ENCODE peak calls at places on chromosomes 5 and 9, in nine cellular contexts. One of them, this sample, is unnamed.

GRCh38 chr5:157217289-157218024 is 36.8 kb downstream of the ITK start:
- DNase-seq in astrocyte: no peak
- DNase-seq in activated B cell treated with CpG ODN at 0.5 μM for 24 hours: no peak
- DNase-seq in cardiac fibroblast: no peak
- DNase-seq in RWPE1: no peak
- DNase-seq in kidney epithelial cell: no peak
- DNase-seq in GM23338: no peak
- DNase-seq in OCI-LY7: peak; percentile 55
- DNase-seq in glutamatergic neuron: no peak
- DNase-seq in this sample: no peak

GRCh38 chr5:34022131-34022705 is 14.4 kb upstream of the AMACR start:
- DNase-seq in astrocyte: peak; percentile 85
- DNase-seq in activated B cell treated with CpG ODN at 0.5 μM for 24 hours: no peak
- DNase-seq in cardiac fibroblast: peak; percentile 39
- DNase-seq in RWPE1: no peak
- DNase-seq in kidney epithelial cell: no peak
- DNase-seq in GM23338: no peak
- DNase-seq in OCI-LY7: no peak
- DNase-seq in glutamatergic neuron: no peak
- DNase-seq in this sample: no peak

GRCh38 chr5:138927979-138928378 is 52.8 kb upstream of the LRRTM2 start:
- DNase-seq in astrocyte: no peak
- DNase-seq in activated B cell treated with CpG ODN at 0.5 μM for 24 hours: no peak
- DNase-seq in cardiac fibroblast: peak; percentile 60
- DNase-seq in RWPE1: no peak
- DNase-seq in kidney epithelial cell: no peak
- DNase-seq in GM23338: no peak
- DNase-seq in OCI-LY7: no peak
- DNase-seq in glutamatergic neuron: no peak
- DNase-seq in this sample: no peak

GRCh38 chr9:121860213-121860612 is 208.8 kb downstream of the DAB2IP start:
- DNase-seq in astrocyte: no peak
- DNase-seq in activated B cell treated with CpG ODN at 0.5 μM for 24 hours: no peak
- DNase-seq in cardiac fibroblast: no peak
- DNase-seq in RWPE1: no peak
- DNase-seq in kidney epithelial cell: no peak
- DNase-seq in GM23338: no peak
- DNase-seq in OCI-LY7: no peak
- DNase-seq in glutamatergic neuron: no peak
- DNase-seq in this sample: no peak

GRCh38 chr5:62263401-62263800 is 42.6 kb upstream of the KIF2A start:
- DNase-seq in astrocyte: no peak
- DNase-seq in activated B cell treated with CpG ODN at 0.5 μM for 24 hours: no peak
- DNase-seq in cardiac fibroblast: no peak
- DNase-seq in RWPE1: no peak
- DNase-seq in kidney epithelial cell: no peak
- DNase-seq in GM23338: no peak
- DNase-seq in OCI-LY7: no peak
- DNase-seq in glutamatergic neuron: no peak
- DNase-seq in this sample: no peak

GRCh38 chr9:109870365-109870764 is 90.4 kb downstream of the PALM2AKAP2 start:
- DNase-seq in astrocyte: no peak
- DNase-seq in activated B cell treated with CpG ODN at 0.5 μM for 24 hours: no peak
- DNase-seq in cardiac fibroblast: no peak
- DNase-seq in RWPE1: no peak
- DNase-seq in kidney epithelial cell: no peak
- DNase-seq in GM23338: no peak
- DNase-seq in OCI-LY7: no peak
- DNase-seq in glutamatergic neuron: no peak
- DNase-seq in this sample: no peak

GRCh38 chr5:91468643-91469422 is 85.7 kb upstream of the ARRDC3 start:
- DNase-seq in astrocyte: peak; percentile 8
- DNase-seq in activated B cell treated with CpG ODN at 0.5 μM for 24 hours: no peak
- DNase-seq in cardiac fibroblast: no peak
- DNase-seq in RWPE1: no peak
- DNase-seq in kidney epithelial cell: no peak
- DNase-seq in GM23338: no peak
- DNase-seq in OCI-LY7: no peak
- DNase-seq in glutamatergic neuron: no peak
- DNase-seq in this sample: no peak

GRCh38 chr9:73081979-73082657 is 69.5 kb upstream of the ANXA1 start:
- DNase-seq in astrocyte: peak; percentile 22
- DNase-seq in activated B cell treated with CpG ODN at 0.5 μM for 24 hours: no peak
- DNase-seq in cardiac fibroblast: peak; percentile 80
- DNase-seq in RWPE1: peak; percentile 57
- DNase-seq in kidney epithelial cell: no peak
- DNase-seq in GM23338: peak; percentile 84
- DNase-seq in OCI-LY7: peak; percentile 30
- DNase-seq in glutamatergic neuron: no peak
- DNase-seq in this sample: no peak

GRCh38 chr5:56152437-56152836 is 80.7 kb downstream of the ANKRD55 start:
- DNase-seq in astrocyte: no peak
- DNase-seq in activated B cell treated with CpG ODN at 0.5 μM for 24 hours: no peak
- DNase-seq in cardiac fibroblast: no peak
- DNase-seq in RWPE1: no peak
- DNase-seq in kidney epithelial cell: no peak
- DNase-seq in GM23338: no peak
- DNase-seq in OCI-LY7: no peak
- DNase-seq in glutamatergic neuron: no peak
- DNase-seq in this sample: no peak

GRCh38 chr5:129904667-129905466 is 602 bp downstream of the CHSY3 start:
- DNase-seq in astrocyte: no peak
- DNase-seq in activated B cell treated with CpG ODN at 0.5 μM for 24 hours: no peak
- DNase-seq in cardiac fibroblast: peak; percentile 11
- DNase-seq in RWPE1: peak; percentile 26
- DNase-seq in kidney epithelial cell: no peak
- DNase-seq in GM23338: peak; percentile 45
- DNase-seq in OCI-LY7: no peak
- DNase-seq in glutamatergic neuron: peak; percentile 54
- DNase-seq in this sample: peak; percentile 18

GRCh38 chr5:129903466-129904101 is 681 bp upstream of the CHSY3 start:
- DNase-seq in astrocyte: no peak
- DNase-seq in activated B cell treated with CpG ODN at 0.5 μM for 24 hours: no peak
- DNase-seq in cardiac fibroblast: no peak
- DNase-seq in RWPE1: no peak
- DNase-seq in kidney epithelial cell: no peak
- DNase-seq in GM23338: peak; percentile 30
- DNase-seq in OCI-LY7: no peak
- DNase-seq in glutamatergic neuron: no peak
- DNase-seq in this sample: no peak

GRCh38 chr5:129904102-129904666 is at the start of gene CHSY3:
- DNase-seq in astrocyte: peak; percentile 71
- DNase-seq in activated B cell treated with CpG ODN at 0.5 μM for 24 hours: no peak
- DNase-seq in cardiac fibroblast: peak; percentile 90
- DNase-seq in RWPE1: peak; percentile 80
- DNase-seq in kidney epithelial cell: peak; percentile 25
- DNase-seq in GM23338: peak; percentile 84
- DNase-seq in OCI-LY7: no peak
- DNase-seq in glutamatergic neuron: peak; percentile 82
- DNase-seq in this sample: peak; percentile 58

GRCh38 chr5:129905467-129906176 is 1.4 kb downstream of the CHSY3 start:
- DNase-seq in astrocyte: no peak
- DNase-seq in activated B cell treated with CpG ODN at 0.5 μM for 24 hours: no peak
- DNase-seq in cardiac fibroblast: peak; percentile 20
- DNase-seq in RWPE1: peak; percentile 6
- DNase-seq in kidney epithelial cell: no peak
- DNase-seq in GM23338: peak; percentile 74
- DNase-seq in OCI-LY7: no peak
- DNase-seq in glutamatergic neuron: peak; percentile 45
- DNase-seq in this sample: peak; percentile 2

GRCh38 chr5:129906177-129906887 is 2.1 kb downstream of the CHSY3 start:
- DNase-seq in astrocyte: peak; percentile 36
- DNase-seq in activated B cell treated with CpG ODN at 0.5 μM for 24 hours: no peak
- DNase-seq in cardiac fibroblast: peak; percentile 70
- DNase-seq in RWPE1: peak; percentile 9
- DNase-seq in kidney epithelial cell: no peak
- DNase-seq in GM23338: peak; percentile 42
- DNase-seq in OCI-LY7: no peak
- DNase-seq in glutamatergic neuron: peak; percentile 34
- DNase-seq in this sample: no peak
- TF ChIP-seq CTCF in astrocyte: no peak
- TF ChIP-seq CTCF in activated B cell treated with CpG ODN at 0.5 μM for 24 hours: no peak
- TF ChIP-seq CTCF in cardiac fibroblast: peak; percentile 11
- TF ChIP-seq CTCF in RWPE1: no peak
- TF ChIP-seq CTCF in kidney epithelial cell: no peak
- TF ChIP-seq CTCF in GM23338: peak; percentile 62
- TF ChIP-seq CTCF in OCI-LY7: no peak
- TF ChIP-seq CTCF in glutamatergic neuron: no peak
- TF ChIP-seq CTCF in this sample: no peak

GRCh38 chr9:94213513-94214124 is 45.5 kb upstream of the ZNF169 start:
- DNase-seq in astrocyte: peak; percentile 54
- DNase-seq in activated B cell treated with CpG ODN at 0.5 μM for 24 hours: peak; percentile 44
- DNase-seq in cardiac fibroblast: peak; percentile 84
- DNase-seq in RWPE1: peak; percentile 94
- DNase-seq in kidney epithelial cell: peak; percentile 19
- DNase-seq in GM23338: peak; percentile 93
- DNase-seq in OCI-LY7: peak; percentile 87
- DNase-seq in glutamatergic neuron: peak; percentile 61
- DNase-seq in this sample: peak; percentile 72
- TF ChIP-seq CTCF in astrocyte: peak; percentile 74
- TF ChIP-seq CTCF in activated B cell treated with CpG ODN at 0.5 μM for 24 hours: no peak
- TF ChIP-seq CTCF in cardiac fibroblast: peak; percentile 78
- TF ChIP-seq CTCF in RWPE1: peak; percentile 97
- TF ChIP-seq CTCF in kidney epithelial cell: peak; percentile 74
- TF ChIP-seq CTCF in GM23338: peak; percentile 97
- TF ChIP-seq CTCF in OCI-LY7: peak; percentile 92
- TF ChIP-seq CTCF in glutamatergic neuron: peak; percentile 74
- TF ChIP-seq CTCF in this sample: peak; percentile 89

GRCh38 chr9:88476491-88477271 is 58.3 kb upstream of the NXNL2 start:
- DNase-seq in astrocyte: peak; percentile 73
- DNase-seq in activated B cell treated with CpG ODN at 0.5 μM for 24 hours: no peak
- DNase-seq in cardiac fibroblast: peak; percentile 27
- DNase-seq in RWPE1: no peak
- DNase-seq in kidney epithelial cell: peak; percentile 67
- DNase-seq in GM23338: no peak
- DNase-seq in OCI-LY7: no peak
- DNase-seq in glutamatergic neuron: no peak
- DNase-seq in this sample: no peak

GRCh38 chr9:88477300-88477751 is 57.7 kb upstream of the NXNL2 start:
- DNase-seq in astrocyte: peak; percentile 99
- DNase-seq in activated B cell treated with CpG ODN at 0.5 μM for 24 hours: no peak
- DNase-seq in cardiac fibroblast: peak; percentile 80
- DNase-seq in RWPE1: peak; percentile 86
- DNase-seq in kidney epithelial cell: peak; percentile 96
- DNase-seq in GM23338: no peak
- DNase-seq in OCI-LY7: no peak
- DNase-seq in glutamatergic neuron: no peak
- DNase-seq in this sample: no peak

GRCh38 chr9:88478236-88478635 is 56.7 kb upstream of the NXNL2 start:
- DNase-seq in astrocyte: peak; percentile 60
- DNase-seq in activated B cell treated with CpG ODN at 0.5 μM for 24 hours: no peak
- DNase-seq in cardiac fibroblast: no peak
- DNase-seq in RWPE1: no peak
- DNase-seq in kidney epithelial cell: no peak
- DNase-seq in GM23338: no peak
- DNase-seq in OCI-LY7: no peak
- DNase-seq in glutamatergic neuron: no peak
- DNase-seq in this sample: no peak

DNA sequence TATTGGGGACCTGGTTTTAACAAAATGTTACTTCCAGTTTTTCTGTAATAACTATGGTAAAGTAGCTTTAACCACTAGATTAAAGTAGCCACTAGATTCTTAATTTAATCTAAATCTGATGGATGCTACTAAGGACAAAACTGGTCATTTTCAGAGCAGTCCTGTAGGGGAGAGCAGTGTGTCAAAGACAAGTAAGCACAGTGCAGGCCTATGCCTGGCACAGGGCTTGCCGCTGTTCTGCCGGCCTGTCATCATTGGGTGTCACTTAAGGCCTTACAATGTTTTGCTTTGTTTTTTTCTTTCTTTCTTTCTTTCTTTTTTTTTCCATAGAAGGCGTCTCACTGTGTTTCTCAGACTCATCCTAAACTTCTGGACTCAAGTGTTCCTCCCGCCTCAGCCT is 53.0 kb upstream of the NXNL2 start:
- DNase-seq in astrocyte: no peak
- DNase-seq in activated B cell treated with CpG ODN at 0.5 μM for 24 hours: no peak
- DNase-seq in cardiac fibroblast: no peak
- DNase-seq in RWPE1: no peak
- DNase-seq in kidney epithelial cell: no peak
- DNase-seq in GM23338: no peak
- DNase-seq in OCI-LY7: no peak
- DNase-seq in glutamatergic neuron: no peak
- DNase-seq in this sample: no peak
- TF ChIP-seq CTCF in astrocyte: no peak
- TF ChIP-seq CTCF in activated B cell treated with CpG ODN at 0.5 μM for 24 hours: no peak
- TF ChIP-seq CTCF in cardiac fibroblast: no peak
- TF ChIP-seq CTCF in RWPE1: no peak
- TF ChIP-seq CTCF in kidney epithelial cell: no peak
- TF ChIP-seq CTCF in GM23338: no peak
- TF ChIP-seq CTCF in OCI-LY7: no peak
- TF ChIP-seq CTCF in glutamatergic neuron: no peak
- TF ChIP-seq CTCF in this sample: no peak

GRCh38 chr5:135738564-135738875 is 95.9 kb upstream of the SLC25A48 start:
- DNase-seq in astrocyte: no peak
- DNase-seq in activated B cell treated with CpG ODN at 0.5 μM for 24 hours: no peak
- DNase-seq in cardiac fibroblast: no peak
- DNase-seq in RWPE1: no peak
- DNase-seq in kidney epithelial cell: no peak
- DNase-seq in GM23338: no peak
- DNase-seq in OCI-LY7: no peak
- DNase-seq in glutamatergic neuron: no peak
- DNase-seq in this sample: no peak

GRCh38 chr5:135739383-135739961 is 95.0 kb upstream of the SLC25A48 start:
- DNase-seq in astrocyte: peak; percentile 12
- DNase-seq in activated B cell treated with CpG ODN at 0.5 μM for 24 hours: no peak
- DNase-seq in cardiac fibroblast: no peak
- DNase-seq in RWPE1: no peak
- DNase-seq in kidney epithelial cell: no peak
- DNase-seq in GM23338: no peak
- DNase-seq in OCI-LY7: no peak
- DNase-seq in glutamatergic neuron: no peak
- DNase-seq in this sample: no peak

GRCh38 chr5:135737701-135738563 is 96.5 kb upstream of the SLC25A48 start:
- DNase-seq in astrocyte: no peak
- DNase-seq in activated B cell treated with CpG ODN at 0.5 μM for 24 hours: no peak
- DNase-seq in cardiac fibroblast: no peak
- DNase-seq in RWPE1: no peak
- DNase-seq in kidney epithelial cell: no peak
- DNase-seq in GM23338: no peak
- DNase-seq in OCI-LY7: no peak
- DNase-seq in glutamatergic neuron: no peak
- DNase-seq in this sample: no peak

GRCh38 chr5:135740475-135740874 is 94.0 kb upstream of the SLC25A48 start:
- DNase-seq in astrocyte: no peak
- DNase-seq in activated B cell treated with CpG ODN at 0.5 μM for 24 hours: no peak
- DNase-seq in cardiac fibroblast: no peak
- DNase-seq in RWPE1: no peak
- DNase-seq in kidney epithelial cell: no peak
- DNase-seq in GM23338: no peak
- DNase-seq in OCI-LY7: no peak
- DNase-seq in glutamatergic neuron: no peak
- DNase-seq in this sample: no peak

DNA sequence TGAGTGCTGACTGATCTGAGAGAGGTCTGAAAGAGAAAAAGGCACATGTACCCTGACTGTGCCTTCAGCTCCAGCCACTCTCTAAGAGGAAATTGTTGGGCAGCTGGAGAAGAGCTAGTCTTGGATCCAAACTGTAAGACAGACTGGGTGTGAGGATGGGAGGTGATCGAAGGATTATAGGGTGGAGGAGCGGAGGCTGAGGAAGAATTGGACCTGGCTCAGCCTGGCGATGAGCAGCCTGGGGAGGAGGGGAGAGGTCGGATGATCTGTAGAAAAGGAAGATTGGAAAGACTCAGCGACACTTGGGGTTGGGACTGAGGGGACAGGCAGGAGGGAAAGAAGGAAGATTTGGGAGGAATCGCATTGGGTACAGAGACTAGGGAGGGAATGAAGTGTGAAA is 98.6 kb upstream of the SLC25A48 start:
- DNase-seq in astrocyte: no peak
- DNase-seq in activated B cell treated with CpG ODN at 0.5 μM for 24 hours: no peak
- DNase-seq in cardiac fibroblast: no peak
- DNase-seq in RWPE1: no peak
- DNase-seq in kidney epithelial cell: no peak
- DNase-seq in GM23338: no peak
- DNase-seq in OCI-LY7: no peak
- DNase-seq in glutamatergic neuron: no peak
- DNase-seq in this sample: no peak
- TF ChIP-seq CTCF in astrocyte: no peak
- TF ChIP-seq CTCF in activated B cell treated with CpG ODN at 0.5 μM for 24 hours: no peak
- TF ChIP-seq CTCF in cardiac fibroblast: no peak
- TF ChIP-seq CTCF in RWPE1: no peak
- TF ChIP-seq CTCF in kidney epithelial cell: no peak
- TF ChIP-seq CTCF in GM23338: no peak
- TF ChIP-seq CTCF in OCI-LY7: no peak
- TF ChIP-seq CTCF in glutamatergic neuron: no peak
- TF ChIP-seq CTCF in this sample: no peak